ENCODE peak calls at places on chromosomes 1 and 21, in seven cellular contexts. T is lower lobe of right lung; E is stomach; K is CD8-positive, alpha-beta T cell; M is lung; N is fibroblast of lung; C is colonic mucosa. A is an unnamed sample.
A peak's percentile ranks its signal among the peaks of the same experiment; 100 is the strongest.

GRCh38 chr1:61253059-61253735 is 170.8 kb downstream of the NFIA start:
- DNase-seq in T (peak; percentile 74), E (peak; percentile 76), K (no peak), M (peak; percentile 80), N (peak; percentile 67), C (peak; percentile 89), A (peak; percentile 59)

GRCh38 chr1:226131639-226132038 is 54.9 kb downstream of the ACBD3 start:
- DNase-seq in T (no peak), E (no peak), K (no peak), M (no peak), N (no peak), C (no peak), A (no peak)

GRCh38 chr1:172397221-172397620 is 23.3 kb upstream of the C1orf105 start:
- DNase-seq in T (no peak), E (no peak), K (no peak), M (no peak), N (peak; percentile 58), C (no peak), A (no peak)

GRCh38 chr1:38005195-38006007 is at the start of gene FHL3:
- DNase-seq in T (peak; percentile 74), E (peak; percentile 75), K (no peak), M (peak; percentile 60), N (peak; percentile 38), C (no peak), A (peak; percentile 72)

GRCh38 chr21:45177039-45177438 is 102.7 kb downstream of the ADARB1 start:
- DNase-seq in T (no peak), E (no peak), K (no peak), M (no peak), N (no peak), C (no peak), A (no peak)

GRCh38 chr21:28442085-28442484 is 550.6 kb downstream of the LTN1 start:
- DNase-seq in T (no peak), E (no peak), K (no peak), M (no peak), N (no peak), C (no peak), A (no peak)

GRCh38 chr1:112524251-112524650 is 15.5 kb downstream of the WNT2B start:
- DNase-seq in T (no peak), E (no peak), K (no peak), M (no peak), N (no peak), C (no peak), A (no peak)

GRCh38 chr1:159790237-159790917 is 9.6 kb downstream of the DUSP23 start:
- DNase-seq in T (no peak), E (no peak), K (no peak), M (no peak), N (peak; percentile 27), C (no peak), A (peak; percentile 35)

GRCh38 chr1:66599899-66600737 is 66.2 kb downstream of the SGIP1 start:
- DNase-seq in T (no peak), E (no peak), K (no peak), M (no peak), N (no peak), C (no peak), A (no peak)

GRCh38 chr1:4344065-4344753 is 310.2 kb upstream of the AJAP1 start:
- DNase-seq in T (no peak), E (no peak), K (no peak), M (no peak), N (no peak), C (no peak), A (no peak)

GRCh38 chr21:45655071-45655470 is 11.5 kb downstream of the PCBP3 start:
- DNase-seq in T (no peak), E (no peak), K (no peak), M (no peak), N (peak; percentile 91), C (no peak), A (no peak)

GRCh38 chr1:154911691-154912550 is 24.6 kb downstream of the PMVK start:
- DNase-seq in T (no peak), E (no peak), K (no peak), M (no peak), N (no peak), C (no peak), A (no peak)

GRCh38 chr1:183761871-183762270 is 43.0 kb upstream of the RGL1 start:
- DNase-seq in T (no peak), E (no peak), K (no peak), M (no peak), N (peak; percentile 34), C (no peak), A (no peak)

GRCh38 chr1:222910699-222911098 is 95.9 kb downstream of the DISP1 start:
- DNase-seq in T (no peak), E (no peak), K (no peak), M (no peak), N (peak; percentile 41), C (no peak), A (no peak)

GRCh38 chr21:29117372-29117955 is 13.0 kb upstream of the MAP3K7CL start:
- DNase-seq in T (no peak), E (no peak), K (no peak), M (no peak), N (no peak), C (no peak), A (no peak)

GRCh38 chr1:61322769-61323168 is 240.4 kb downstream of the NFIA start:
- DNase-seq in T (no peak), E (no peak), K (no peak), M (no peak), N (no peak), C (no peak), A (no peak)

GRCh38 chr1:76302711-76303347 is 228.3 kb downstream of the ST6GALNAC3 start:
- DNase-seq in T (no peak), E (no peak), K (no peak), M (no peak), N (no peak), C (no peak), A (no peak)

GRCh38 chr1:37739222-37739621 is 25.7 kb downstream of the EPHA10 start:
- DNase-seq in T (no peak), E (no peak), K (no peak), M (no peak), N (no peak), C (peak; percentile 69), A (no peak)

GRCh38 chr1:76611782-76612445 is 255.4 kb upstream of the ST6GALNAC5 start:
- DNase-seq in T (no peak), E (no peak), K (no peak), M (no peak), N (no peak), C (no peak), A (no peak)

DNA sequence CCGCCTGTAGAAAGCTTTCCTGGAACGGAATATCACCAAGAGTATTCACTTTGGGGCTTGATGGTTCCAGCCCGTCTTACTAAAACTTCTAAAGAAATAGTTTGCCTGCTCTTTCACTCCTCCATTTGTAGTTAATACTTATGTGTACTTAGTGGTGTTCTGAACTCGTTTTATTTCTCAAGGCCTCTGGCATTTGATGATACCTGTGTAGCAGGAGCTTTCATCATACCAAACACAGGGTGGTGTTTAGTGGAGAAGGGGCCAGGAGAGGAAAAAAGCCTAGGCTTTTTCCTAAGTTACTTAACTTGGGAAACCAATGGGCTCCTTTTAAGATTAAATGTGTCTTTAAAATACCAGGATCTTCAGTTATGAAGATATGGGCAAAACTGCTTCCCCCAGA is 74.3 kb downstream of the RPS6KA1 start:
- DNase-seq in T (no peak), E (no peak), K (no peak), M (no peak), N (no peak), C (no peak), A (no peak)
- H3K4me1 ChIP-seq in T (peaks cover 6% of the 10 kb centered on the region), E (no peaks in the 10 kb centered on the region), K (peaks cover 5% of the 10 kb centered on the region), M (no peaks in the 10 kb centered on the region), N (no peaks in the 10 kb centered on the region), C (no peaks in the 10 kb centered on the region), A (no peaks in the 10 kb centered on the region)

DNA sequence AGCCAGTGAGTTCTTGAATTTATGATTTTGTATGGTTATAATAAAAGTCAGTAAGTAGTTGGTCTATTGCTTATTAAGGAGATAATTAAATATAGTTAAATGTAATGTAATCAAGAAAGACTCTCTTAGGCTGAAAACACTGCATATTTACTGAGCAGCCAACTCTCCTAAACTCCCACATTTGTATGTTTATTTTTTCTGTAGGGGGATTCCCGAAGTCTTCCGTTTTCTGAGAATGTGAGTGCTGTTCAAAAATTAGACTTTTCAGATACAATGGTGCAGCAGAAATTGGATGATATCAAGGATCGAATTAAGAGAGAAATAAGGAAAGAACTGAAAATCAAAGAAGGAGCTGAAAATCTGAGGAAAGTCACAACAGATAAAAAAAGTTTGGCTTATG is 56.7 kb downstream of the PKN2 start:
- DNase-seq in T (no peak), E (no peak), K (no peak), M (no peak), N (no peak), C (no peak), A (no peak)
- H3K36me3 ChIP-seq in T (peaks cover 9% of the 10 kb centered on the region), E (no peaks in the 10 kb centered on the region), K (no peaks in the 10 kb centered on the region), M (no peaks in the 10 kb centered on the region), N (no peaks in the 10 kb centered on the region), C (no peaks in the 10 kb centered on the region), A (no peaks in the 10 kb centered on the region)

DNA sequence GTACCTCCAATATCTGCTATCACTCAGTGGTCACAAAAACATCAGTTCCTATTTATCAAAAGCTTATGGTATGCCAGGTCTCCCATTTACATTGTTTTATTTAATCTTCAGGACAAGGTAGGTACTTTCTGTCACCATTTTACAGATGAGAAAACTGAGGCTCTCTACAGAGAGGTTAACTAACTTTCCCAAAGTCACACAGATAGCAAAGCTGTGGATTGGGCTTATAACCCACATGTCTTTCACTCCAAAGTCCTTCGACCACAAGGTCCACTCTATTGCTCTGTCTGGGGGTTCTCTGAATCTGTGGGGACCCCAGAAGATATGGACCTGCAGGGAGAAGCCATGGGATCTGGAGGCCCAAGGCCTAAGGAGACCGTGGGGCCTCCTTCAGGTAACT is 26.6 kb upstream of the EPS8L3 start:
- DNase-seq in T (no peak), E (no peak), K (no peak), M (no peak), N (no peak), C (no peak), A (no peak)
- H3K4me1 ChIP-seq in T (peaks cover 79% of the 10 kb centered on the region), E (peaks cover 62% of the 10 kb centered on the region), K (peaks cover 59% of the 10 kb centered on the region), M (peaks cover 5% of the 10 kb centered on the region), N (peaks cover 33% of the 10 kb centered on the region), C (peaks cover 21% of the 10 kb centered on the region), A (no peaks in the 10 kb centered on the region)

GRCh38 chr1:31926252-31926651 is 11.9 kb downstream of the PTP4A2 start:
- DNase-seq in T (no peak), E (no peak), K (no peak), M (no peak), N (no peak), C (no peak), A (no peak)

GRCh38 chr1:31919591-31919990 is 18.6 kb downstream of the PTP4A2 start:
- DNase-seq in T (no peak), E (no peak), K (no peak), M (no peak), N (no peak), C (no peak), A (no peak)

GRCh38 chr1:31923905-31924304 is 14.3 kb downstream of the PTP4A2 start:
- DNase-seq in T (no peak), E (no peak), K (no peak), M (no peak), N (no peak), C (no peak), A (no peak)

GRCh38 chr1:31924839-31925238 is 13.3 kb downstream of the PTP4A2 start:
- DNase-seq in T (no peak), E (no peak), K (no peak), M (no peak), N (no peak), C (no peak), A (no peak)

DNA sequence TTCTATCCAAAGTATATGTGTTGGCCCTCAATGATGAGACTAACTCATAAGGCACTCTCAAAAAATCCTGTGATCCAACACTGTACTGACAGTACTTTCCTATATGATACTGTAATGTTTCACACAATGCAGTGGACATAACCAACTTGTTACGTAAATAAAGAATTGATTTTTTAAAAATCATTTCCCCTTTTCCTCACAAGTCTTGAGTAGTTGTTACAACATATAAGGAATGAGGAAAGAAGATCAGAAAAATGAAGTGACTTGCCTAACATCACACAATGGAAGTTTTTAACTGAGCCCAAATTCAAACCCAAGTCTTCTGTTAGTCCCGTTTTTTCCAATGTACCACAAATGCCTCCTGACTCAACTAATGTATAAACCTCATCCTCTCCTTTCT is 17.2 kb downstream of the PTP4A2 start:
- DNase-seq in T (no peak), E (no peak), K (no peak), M (no peak), N (no peak), C (no peak), A (no peak)
- H3K36me3 ChIP-seq in T (peaks cover 29% of the 10 kb centered on the region), E (peaks cover 4% of the 10 kb centered on the region), K (no peaks in the 10 kb centered on the region), M (peaks cover 14% of the 10 kb centered on the region), N (no peaks in the 10 kb centered on the region), C (no peaks in the 10 kb centered on the region), A (peaks cover 4% of the 10 kb centered on the region)